ENCODE peak calls at places on chromosomes 11 and 22, in eight cellular contexts. P is iPS-NIHi11; I is hypothalamus; F is Daoy; U is C1 segment of cervical spinal cord; X is HS-5; T is stimulated activated CD4-positive, alpha-beta T cell treated with anti-CD3 and anti-CD28 coated beads, Interleukin-4, amount 100 ng/mL, for 48 hours; J is WERI-Rb-1. E is an unnamed sample.

GRCh38 chr11:73288873-73289707 is 17.0 kb downstream of the P2RY6 start:
- DNase-seq in T (peak), J (peak), X (peak), F (peak), I (peak), U (peak), P (peak), E (peak)

GRCh38 chr11:9971894-9972293 is 308.0 kb downstream of the SWAP70 start:
- DNase-seq in I (no peak), J (no peak), T (no peak), U (no peak), F (no peak), X (no peak), P (no peak), E (no peak)

GRCh38 chr22:36433318-36434231 is 45.8 kb upstream of the MYH9 start:
- DNase-seq in I (no peak), U (no peak), F (peak), P (no peak), J (peak), X (no peak), T (no peak), E (no peak)

GRCh38 chr11:130691581-130691980 is 224.7 kb downstream of the SNX19 start:
- DNase-seq in F (no peak), U (no peak), T (no peak), I (no peak), P (no peak), X (no peak), J (no peak), E (no peak)

GRCh38 chr11:119362741-119363080 is 16.2 kb upstream of the MFRP start:
- DNase-seq in U (no peak), F (no peak), I (no peak), J (no peak), T (no peak), P (no peak), X (no peak), E (no peak)

GRCh38 chr22:20186183-20186870 is 35.5 kb upstream of the CCDC188 start:
- DNase-seq in T (no peak), I (no peak), U (no peak), F (peak), J (peak), P (peak), X (no peak), E (no peak)

GRCh38 chr22:23239429-23239828 is 59.1 kb downstream of the BCR start:
- DNase-seq in F (no peak), J (no peak), I (no peak), X (no peak), T (no peak), P (no peak), U (no peak), E (no peak)

GRCh38 chr22:20834206-20834605 is 24.4 kb downstream of the PI4KA start:
- DNase-seq in F (no peak), T (no peak), I (no peak), U (no peak), P (no peak), J (no peak), X (no peak), E (no peak)

GRCh38 chr11:64787526-64788320 is 9.4 kb upstream of the SF1 start:
- DNase-seq in I (no peak), F (peak), J (peak), X (no peak), U (peak), T (peak), P (peak), E (peak)

GRCh38 chr22:46641829-46642266 is 21.7 kb downstream of the GRAMD4 start:
- DNase-seq in P (no peak), X (no peak), J (no peak), T (no peak), F (no peak), U (no peak), I (no peak), E (no peak)

GRCh38 chr11:129910360-129910759 is 15.0 kb upstream of the NFRKB start:
- DNase-seq in U (no peak), P (peak), I (no peak), T (no peak), X (no peak), F (no peak), J (no peak), E (no peak)

GRCh38 chr11:129230006-129230405 is 37.9 kb upstream of the ARHGAP32 start:
- DNase-seq in I (no peak), X (no peak), U (no peak), T (no peak), P (no peak), F (no peak), J (no peak), E (no peak)

GRCh38 chr11:28110839-28111235 is 2.6 kb downstream of the METTL15 start:
- DNase-seq in U (no peak), P (no peak), I (no peak), T (no peak), X (no peak), F (no peak), J (no peak), E (no peak)

GRCh38 chr11:134412508-134413333 is 679 bp upstream of the B3GAT1 start:
- DNase-seq in T (no peak), J (no peak), P (peak), U (no peak), X (no peak), F (peak), I (peak), E (peak)

GRCh38 chr11:11973361-11973800 is 35.0 kb downstream of the DKK3 start:
- DNase-seq in I (peak), F (no peak), J (no peak), T (no peak), P (no peak), X (no peak), U (peak), E (no peak)

GRCh38 chr11:8168485-8169257 is at the start of gene RIC3:
- DNase-seq in F (peak), P (peak), I (peak), T (peak), U (peak), J (peak), X (no peak), E (peak)

GRCh38 chr22:49238181-49239141 is 589.2 kb downstream of the BRD1 start:
- DNase-seq in U (no peak), I (no peak), P (no peak), F (no peak), J (no peak), X (no peak), T (no peak), E (no peak)

GRCh38 chr11:118236170-118236569 is 11.4 kb upstream of the JAML start:
- DNase-seq in X (no peak), I (no peak), P (no peak), F (no peak), T (no peak), J (no peak), U (no peak), E (no peak)

GRCh38 chr11:74238243-74238642 is 67.2 kb downstream of the PPME1 start:
- DNase-seq in T (no peak), F (no peak), I (no peak), X (no peak), P (no peak), J (no peak), U (no peak), E (no peak)